ENCODE peak calls at places on chromosomes 2 and 18, in five cellular contexts. Z is endothelial cell of umbilical vein, W is foreskin fibroblast, F is endodermal cell, G is heart left ventricle. V is an unnamed sample.

GRCh38 chr2:27809761-27810241 is 38.3 kb downstream of the MRPL33 start:
- DNase-seq in Z (peak; percentile 91), W (peak; percentile 61), F (no peak), G (no peak), V (peak; percentile 67)

GRCh38 chr18:49170145-49170544 is 219.4 kb upstream of the SMAD7 start:
- DNase-seq in Z (no peak), W (no peak), F (no peak), G (no peak), V (no peak)

GRCh38 chr2:214103199-214104001 is 307.5 kb upstream of the VWC2L start:
- DNase-seq in Z (peak; percentile 35), W (peak; percentile 13), F (no peak), G (no peak), V (no peak)

GRCh38 chr2:41998201-41998781 is 49.5 kb upstream of the PKDCC start:
- DNase-seq in Z (peak; percentile 16), W (no peak), F (no peak), G (no peak), V (no peak)

GRCh38 chr2:7748717-7749415 is 831.7 kb downstream of the RNF144A start:
- DNase-seq in Z (no peak), W (no peak), F (no peak), G (no peak), V (no peak)

GRCh38 chr2:65504201-65504600 is 71.8 kb upstream of the SPRED2 start:
- DNase-seq in Z (no peak), W (no peak), F (no peak), G (no peak), V (no peak)

GRCh38 chr18:24078391-24078790 is 60.5 kb upstream of the CABYR start:
- DNase-seq in Z (no peak), W (no peak), F (no peak), G (no peak), V (no peak)

GRCh38 chr18:1929720-1930119 is 641.6 kb downstream of the METTL4 start:
- DNase-seq in Z (no peak), W (no peak), F (peak; percentile 65), G (no peak), V (no peak)

GRCh38 chr2:231334179-231334930 is 61.2 kb upstream of the B3GNT7 start:
- DNase-seq in Z (no peak), W (no peak), F (peak; percentile 41), G (peak; percentile 13), V (no peak)

GRCh38 chr18:36850527-36851201 is 21.7 kb downstream of the KIAA1328 start:
- DNase-seq in Z (peak; percentile 61), W (peak; percentile 86), F (no peak), G (no peak), V (peak; percentile 94)

GRCh38 chr2:41933585-41934322 is 114.1 kb upstream of the PKDCC start:
- DNase-seq in Z (no peak), W (peak; percentile 85), F (no peak), G (no peak), V (peak; percentile 68)

GRCh38 chr2:226174390-226174789 is 625.2 kb downstream of the IRS1 start:
- DNase-seq in Z (no peak), W (no peak), F (no peak), G (no peak), V (no peak)

GRCh38 chr18:78652001-78652545 is 327.5 kb upstream of the SALL3 start:
- DNase-seq in Z (no peak), W (no peak), F (no peak), G (no peak), V (no peak)

GRCh38 chr2:120622886-120623753 is 112.5 kb upstream of the GLI2 start:
- DNase-seq in Z (no peak), W (no peak), F (no peak), G (no peak), V (no peak)

GRCh38 chr2:194096402-194096801 is 1560.6 kb upstream of the SLC39A10 start:
- DNase-seq in Z (no peak), W (no peak), F (no peak), G (no peak), V (no peak)

GRCh38 chr2:59190518-59190917 is 949.4 kb upstream of the FANCL start:
- DNase-seq in Z (no peak), W (no peak), F (no peak), G (no peak), V (no peak)

GRCh38 chr2:117359266-117359970 is 455.1 kb upstream of the DDX18 start:
- DNase-seq in Z (no peak), W (no peak), F (peak; percentile 52), G (no peak), V (no peak)
- TF ChIP-seq CTCF in Z (no peak), W (no peak), F (peak; percentile 21), G (no peak), V (no peak)

DNA sequence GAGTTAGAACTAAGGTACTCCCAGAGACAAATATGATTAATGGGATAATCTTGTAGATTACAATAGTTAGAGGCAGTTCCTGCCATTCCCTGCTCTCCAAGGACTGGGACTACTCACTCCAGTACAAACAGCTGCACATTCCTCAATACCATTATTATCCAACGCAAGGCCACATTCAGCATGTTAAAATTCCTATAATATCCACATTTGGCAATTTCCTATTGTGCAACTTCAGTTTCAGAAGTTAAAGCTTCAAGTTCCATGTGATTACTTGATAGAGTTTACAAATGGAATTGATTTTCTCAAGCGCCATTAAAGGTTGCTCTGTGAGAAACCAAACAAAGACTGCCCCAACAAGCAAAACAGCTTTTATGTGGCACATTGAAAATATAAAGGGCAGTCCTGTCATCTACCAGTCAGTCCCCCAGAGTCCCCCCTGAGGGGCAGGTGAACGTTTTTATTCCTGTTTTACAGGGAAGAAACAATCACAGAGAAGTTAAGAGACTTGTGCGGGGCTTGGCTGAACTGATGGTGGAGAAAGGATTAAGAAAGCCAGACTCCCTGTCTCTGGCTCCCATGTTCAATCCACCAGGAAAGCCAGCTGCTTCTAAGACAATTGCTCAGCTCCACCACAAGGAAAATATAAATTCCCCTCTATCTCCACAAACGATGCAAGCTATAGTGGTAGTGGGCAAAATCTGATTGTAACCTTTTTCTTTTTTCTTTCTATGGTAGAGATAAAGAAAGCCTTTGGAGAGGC is 72.6 kb downstream of the TXNL1 start:
- DNase-seq in Z (peak; percentile 45), W (peak; percentile 87), F (no peak), G (no peak), V (peak; percentile 79)
- TF ChIP-seq CTCF in Z (no peak), W (no peak), F (no peak), G (no peak), V (no peak)

GRCh38 chr2:211216221-211216620 is 659.8 kb downstream of the CPS1 start:
- DNase-seq in Z (no peak), W (no peak), F (no peak), G (no peak), V (no peak)
- TF ChIP-seq CTCF in Z (no peak), W (no peak), F (peak; percentile 83), G (no peak), V (peak; percentile 12)

GRCh38 chr2:170531876-170532275 is 183.3 kb upstream of the SP5 start:
- DNase-seq in Z (no peak), W (no peak), F (no peak), G (no peak), V (no peak)

GRCh38 chr2:170530803-170531564 is 184.2 kb upstream of the SP5 start:
- DNase-seq in Z (no peak), W (no peak), F (peak; percentile 74), G (no peak), V (no peak)

GRCh38 chr2:170533156-170533555 is 182.0 kb upstream of the SP5 start:
- DNase-seq in Z (no peak), W (no peak), F (no peak), G (no peak), V (no peak)

GRCh38 chr2:170525566-170525900 is 189.6 kb upstream of the SP5 start:
- DNase-seq in Z (peak; percentile 96), W (peak; percentile 96), F (peak; percentile 78), G (peak; percentile 26), V (peak; percentile 80)

GRCh38 chr2:170530284-170530745 is 184.8 kb upstream of the SP5 start:
- DNase-seq in Z (peak; percentile 75), W (peak; percentile 33), F (peak; percentile 90), G (peak; percentile 57), V (no peak)
- TF ChIP-seq CTCF in Z (no peak), W (no peak), F (peak; percentile 54), G (no peak), V (no peak)

GRCh38 chr2:235740821-235741220 is 247.0 kb downstream of the AGAP1 start:
- DNase-seq in Z (no peak), W (no peak), F (peak; percentile 83), G (no peak), V (no peak)
- TF ChIP-seq CTCF in Z (peak; percentile 14), W (peak; percentile 11), F (peak; percentile 69), G (no peak), V (peak; percentile 61)

DNA sequence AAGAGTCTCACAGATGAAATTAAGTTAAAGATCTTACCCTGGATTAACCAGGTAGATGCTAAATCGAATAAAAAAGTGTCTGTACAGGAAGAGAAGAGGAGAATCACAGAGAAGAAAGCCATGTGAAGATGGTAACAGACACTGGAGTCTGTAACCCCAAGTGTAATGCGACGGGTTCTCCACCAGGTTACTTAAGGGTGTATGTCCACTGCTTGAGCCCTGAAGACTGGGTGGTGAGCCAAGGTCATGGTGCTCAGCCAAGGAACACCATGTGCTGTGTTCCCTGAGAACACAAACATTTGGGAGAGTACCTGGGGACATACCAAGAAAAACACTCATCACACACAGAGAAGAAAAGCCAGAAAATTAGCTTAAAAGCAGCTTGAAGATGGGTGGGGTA is 8.2 kb upstream of the ACADL start:
- DNase-seq in Z (no peak), W (no peak), F (no peak), G (no peak), V (no peak)
- TF ChIP-seq CTCF in Z (no peak), W (no peak), F (no peak), G (no peak), V (no peak)

GRCh38 chr18:74459877-74460276 is 2.8 kb upstream of the DIPK1C start:
- DNase-seq in Z (no peak), W (no peak), F (peak; percentile 88), G (no peak), V (no peak)
- TF ChIP-seq CTCF in Z (peak; percentile 22), W (no peak), F (peak; percentile 81), G (no peak), V (peak; percentile 60)